ENCODE peak calls at places on chromosomes 4 and X, in six cellular contexts. C, H, P, X, B and Y are unnamed samples.

GRCh38 chr4:8320386-8320750 is 50.8 kb downstream of the HTRA3 start:
- DNase-seq in B (peak; percentile 71), H (no peak), C (peak; percentile 14), X (no peak), P (no peak), Y (no peak)

GRCh38 chrX:123336666-123337065 is 152.6 kb downstream of the GRIA3 start:
- DNase-seq in X (no peak), C (no peak), P (no peak), B (no peak), H (no peak), Y (no peak)

GRCh38 chrX:13059676-13060499 is 15.5 kb upstream of the FAM9C start:
- DNase-seq in B (no peak), P (peak; percentile 26), C (no peak), X (no peak), H (no peak), Y (no peak)

GRCh38 chrX:69024931-69025330 is 140.3 kb downstream of the PJA1 start:
- DNase-seq in H (peak; percentile 64), P (no peak), C (peak; percentile 72), X (no peak), B (no peak), Y (no peak)

GRCh38 chr4:27148211-27148895 is 287.7 kb downstream of the STIM2 start:
- DNase-seq in B (no peak), H (no peak), P (no peak), X (no peak), C (no peak), Y (no peak)

GRCh38 chrX:115625577-115626301 is 64.8 kb downstream of the PLS3 start:
- DNase-seq in B (no peak), H (no peak), X (no peak), C (no peak), P (no peak), Y (no peak)

GRCh38 chr4:100280807-100281206 is 90.5 kb upstream of the DDIT4L start:
- DNase-seq in P (no peak), B (no peak), C (no peak), X (no peak), H (no peak), Y (no peak)

GRCh38 chr4:108432418-108432817 is 188.0 kb upstream of the RPL34 start:
- DNase-seq in X (no peak), B (no peak), C (no peak), P (no peak), H (no peak), Y (no peak)

GRCh38 chr4:165384608-165385007 is 5.8 kb downstream of the CPE start:
- DNase-seq in P (no peak), X (no peak), C (no peak), H (no peak), B (peak; percentile 57), Y (peak; percentile 78)

GRCh38 chr4:110452546-110452945 is 23.4 kb upstream of the ENPEP start:
- DNase-seq in P (no peak), H (no peak), X (no peak), C (no peak), B (no peak), Y (no peak)

GRCh38 chrX:100410083-100410590 is at the start of gene PCDH19:
- DNase-seq in X (no peak), P (no peak), C (peak; percentile 54), H (peak; percentile 13), B (no peak), Y (peak; percentile 73)

GRCh38 chrX:130028196-130028595 is 45.8 kb downstream of the BCORL1 start:
- DNase-seq in H (peak; percentile 5), B (peak; percentile 78), P (peak; percentile 3), C (peak; percentile 44), X (peak; percentile 25), Y (peak; percentile 25)

GRCh38 chr4:117400039-117400835 is 314.9 kb upstream of the TRAM1L1 start:
- DNase-seq in B (no peak), X (no peak), C (no peak), H (no peak), P (peak; percentile 18), Y (peak; percentile 11)

GRCh38 chrX:10781847-10782530 is 161.6 kb upstream of the MID1 start:
- DNase-seq in C (no peak), B (no peak), X (no peak), P (no peak), H (no peak), Y (no peak)

GRCh38 chr4:44256414-44256813 is 192.2 kb downstream of the KCTD8 start:
- DNase-seq in B (no peak), H (no peak), P (no peak), X (no peak), C (no peak), Y (no peak)

GRCh38 chr4:184961693-184962092 is 56.6 kb upstream of the HELT start:
- DNase-seq in P (no peak), X (no peak), H (no peak), C (no peak), B (no peak), Y (no peak)

GRCh38 chrX:65707153-65707552 is 39.7 kb downstream of the MSN start:
- DNase-seq in P (no peak), X (no peak), C (no peak), H (no peak), B (no peak), Y (no peak)

GRCh38 chrX:18549643-18550042 is 122.3 kb downstream of the RS1 start:
- DNase-seq in X (no peak), P (no peak), C (no peak), H (no peak), B (no peak), Y (no peak)

GRCh38 chrX:276588-277171 is 4.5 kb upstream of the PLCXD1 start:
- DNase-seq in X (no peak), B (no peak), C (no peak), P (no peak), H (peak; percentile 42), Y (no peak)

GRCh38 chr4:157172011-157172410 is 48.5 kb upstream of the GRIA2 start:
- DNase-seq in C (no peak), B (no peak), H (no peak), X (no peak), P (peak; percentile 10), Y (peak; percentile 28)

GRCh38 chr4:6095023-6095817 is 77.0 kb upstream of the C4orf50 start:
- DNase-seq in C (no peak), P (no peak), H (no peak), B (no peak), X (no peak), Y (no peak)

GRCh38 chr4:175386776-175387507 is 425.1 kb downstream of the GPM6A start:
- DNase-seq in X (no peak), C (no peak), H (no peak), P (no peak), B (no peak), Y (no peak)

GRCh38 chrX:74246524-74246923 is 57.5 kb upstream of the ZCCHC13 start:
- DNase-seq in B (no peak), X (no peak), C (no peak), H (no peak), P (no peak), Y (no peak)

GRCh38 chrX:13005671-13006473 is 31.0 kb downstream of the TMSB4X start:
- DNase-seq in P (no peak), C (no peak), B (peak; percentile 58), X (no peak), H (no peak), Y (no peak)

GRCh38 chrX:139213241-139213709 is 317.3 kb upstream of the F9 start:
- DNase-seq in X (no peak), H (no peak), P (no peak), B (no peak), C (no peak), Y (peak; percentile 30)

GRCh38 chr4:147596377-147596776 is 20.8 kb upstream of the TMEM184C start:
- DNase-seq in P (peak; percentile 7), H (no peak), X (no peak), B (peak; percentile 55), C (no peak), Y (peak; percentile 55)

GRCh38 chrX:153688900-153689590 is 1.3 kb downstream of the SLC6A8 start:
- DNase-seq in X (no peak), H (peak; percentile 43), C (peak; percentile 64), P (no peak), B (no peak), Y (no peak)
- H3K4me3 ChIP-seq in X (no peak overlapping the region), H (peak overlapping the region; percentile 33), C (peak overlapping the region; percentile 68), P (peak overlapping the region; percentile 49), B (no peak overlapping the region), Y (peak overlapping the region; percentile 46)

GRCh38 chr4:91567594-91567993 is 736.2 kb upstream of the GRID2 start:
- DNase-seq in X (no peak), B (no peak), P (no peak), H (no peak), C (no peak), Y (no peak)
- H3K27ac ChIP-seq in X (no peak overlapping the region), B (no peak overlapping the region), P (no peak overlapping the region), H (no peak overlapping the region), C (no peak overlapping the region), Y (no peak overlapping the region)

GRCh38 chr4:3201718-3202702 is 46.9 kb upstream of the MSANTD1 start:
- DNase-seq in X (peak; percentile 70), P (no peak), C (no peak), B (no peak), H (no peak), Y (peak; percentile 9)

GRCh38 chr4:3198906-3199305 is 50.1 kb upstream of the MSANTD1 start:
- DNase-seq in B (no peak), H (no peak), P (no peak), X (no peak), C (no peak), Y (no peak)

GRCh38 chr4:3199661-3200422 is 49.1 kb upstream of the MSANTD1 start:
- DNase-seq in X (no peak), P (no peak), H (no peak), B (no peak), C (peak; percentile 49), Y (no peak)

GRCh38 chr4:3202836-3203820 is 45.8 kb upstream of the MSANTD1 start:
- DNase-seq in B (no peak), X (peak; percentile 9), H (no peak), P (no peak), C (no peak), Y (no peak)

DNA sequence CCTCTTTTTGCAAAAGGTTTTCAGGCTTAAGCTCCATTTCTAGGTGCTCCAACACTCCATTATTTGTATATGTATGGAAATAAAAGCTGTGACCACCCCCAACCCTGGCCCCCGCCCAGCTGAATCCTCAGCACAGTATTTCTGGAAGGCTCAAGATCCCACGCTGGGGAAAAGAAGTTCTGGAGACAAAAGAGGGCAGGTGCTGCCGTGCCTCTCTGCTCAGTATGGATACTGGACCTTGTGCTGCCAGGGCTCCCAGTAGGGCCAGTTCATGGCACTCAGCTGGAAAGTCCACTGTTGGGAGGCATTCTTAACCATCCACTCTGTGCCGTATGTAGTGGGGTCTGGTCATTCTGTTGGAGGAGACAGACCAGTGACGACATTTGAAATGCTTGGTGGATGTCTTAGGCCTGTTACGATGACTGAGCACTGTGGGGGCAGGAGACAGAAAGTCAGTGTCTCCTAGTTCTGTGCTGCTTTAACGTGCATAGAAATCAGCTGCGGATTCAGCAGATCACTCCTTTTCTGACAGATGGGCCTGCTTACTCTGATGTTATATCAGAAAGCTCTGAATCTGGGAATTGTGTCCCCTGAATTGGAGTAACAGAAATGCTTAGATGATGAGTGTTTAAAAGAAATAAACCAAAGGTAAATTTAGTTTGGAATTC is 48.4 kb upstream of the MSANTD1 start:
- DNase-seq in H (no peak), B (no peak), X (no peak), C (no peak), P (no peak), Y (no peak)
- H3K36me3 ChIP-seq in H (no peaks in the 10 kb centered on the region), B (no peaks in the 10 kb centered on the region), X (peaks cover 4% of the 10 kb centered on the region), C (no peaks in the 10 kb centered on the region), P (no peaks in the 10 kb centered on the region), Y (peaks cover 10% of the 10 kb centered on the region)

DNA sequence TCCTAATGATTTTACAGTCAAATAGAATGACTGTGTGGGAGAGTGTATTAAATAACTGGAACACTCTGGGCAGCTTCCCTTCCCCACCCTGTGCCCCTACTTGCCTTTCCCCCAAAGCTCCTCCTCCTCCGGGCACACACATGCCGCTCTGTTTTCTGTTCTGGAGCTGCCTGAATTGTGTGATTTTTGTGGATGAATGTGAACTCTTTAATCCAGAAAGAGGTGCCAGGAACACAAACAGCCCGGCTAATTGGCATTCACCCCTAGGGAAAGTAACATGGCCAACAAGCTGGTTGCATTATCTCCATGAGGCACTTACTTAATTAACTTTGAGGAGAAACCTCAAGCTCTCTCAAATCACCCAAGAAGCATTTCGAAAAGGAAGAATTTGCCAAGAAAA is 28.2 kb downstream of the FGF2 start:
- DNase-seq in C (no peak), B (no peak), X (no peak), P (no peak), H (peak; percentile 41), Y (peak; percentile 27)
- H3K4me3 ChIP-seq in C (peak overlapping the region; percentile 21), B (no peak overlapping the region), X (no peak overlapping the region), P (no peak overlapping the region), H (no peak overlapping the region), Y (no peak overlapping the region)